ENCODE peak calls at places on chromosomes 1 and 21, in seven cellular contexts. One of them, this sample, is unnamed.
A peak's percentile ranks its signal among the peaks of the same experiment; 100 is the strongest.

GRCh38 chr1:65263286-65263685 is 46.1 kb upstream of the DNAJC6 start:
- DNase-seq in adrenal gland: no peak
- DNase-seq in IMR-90: no peak
- DNase-seq in left lung: no peak
- DNase-seq in brain microvascular endothelial cell: no peak
- DNase-seq in thoracic aorta: no peak
- DNase-seq in Peyer's patch: no peak
- DNase-seq in this sample: no peak

GRCh38 chr1:96703186-96703585 is 18.4 kb upstream of the PTBP2 start:
- DNase-seq in adrenal gland: no peak
- DNase-seq in IMR-90: peak; percentile 54
- DNase-seq in left lung: no peak
- DNase-seq in brain microvascular endothelial cell: peak; percentile 31
- DNase-seq in thoracic aorta: no peak
- DNase-seq in Peyer's patch: no peak
- DNase-seq in this sample: no peak

GRCh38 chr1:215497516-215497915 is 69.6 kb upstream of the KCTD3 start:
- DNase-seq in adrenal gland: no peak
- DNase-seq in IMR-90: no peak
- DNase-seq in left lung: no peak
- DNase-seq in brain microvascular endothelial cell: no peak
- DNase-seq in thoracic aorta: no peak
- DNase-seq in Peyer's patch: no peak
- DNase-seq in this sample: no peak

GRCh38 chr21:17726047-17726446 is 93.1 kb downstream of the C21orf91 start:
- DNase-seq in adrenal gland: no peak
- DNase-seq in IMR-90: peak; percentile 7
- DNase-seq in left lung: no peak
- DNase-seq in brain microvascular endothelial cell: no peak
- DNase-seq in thoracic aorta: no peak
- DNase-seq in Peyer's patch: no peak
- DNase-seq in this sample: no peak

GRCh38 chr1:225318706-225319575 is 108.9 kb downstream of the LBR start:
- DNase-seq in adrenal gland: no peak
- DNase-seq in IMR-90: peak; percentile 36
- DNase-seq in left lung: no peak
- DNase-seq in brain microvascular endothelial cell: peak; percentile 32
- DNase-seq in thoracic aorta: no peak
- DNase-seq in Peyer's patch: no peak
- DNase-seq in this sample: no peak

GRCh38 chr1:208420696-208421095 is 176.5 kb upstream of the PLXNA2 start:
- DNase-seq in adrenal gland: no peak
- DNase-seq in IMR-90: no peak
- DNase-seq in left lung: no peak
- DNase-seq in brain microvascular endothelial cell: no peak
- DNase-seq in thoracic aorta: no peak
- DNase-seq in Peyer's patch: no peak
- DNase-seq in this sample: no peak

GRCh38 chr1:152190589-152190988 is 31.6 kb upstream of the RPTN start:
- DNase-seq in adrenal gland: no peak
- DNase-seq in IMR-90: peak; percentile 5
- DNase-seq in left lung: no peak
- DNase-seq in brain microvascular endothelial cell: no peak
- DNase-seq in thoracic aorta: no peak
- DNase-seq in Peyer's patch: no peak
- DNase-seq in this sample: no peak

GRCh38 chr1:53631622-53632310 is 107.2 kb downstream of the GLIS1 start:
- DNase-seq in adrenal gland: no peak
- DNase-seq in IMR-90: no peak
- DNase-seq in left lung: no peak
- DNase-seq in brain microvascular endothelial cell: no peak
- DNase-seq in thoracic aorta: no peak
- DNase-seq in Peyer's patch: no peak
- DNase-seq in this sample: no peak

GRCh38 chr1:225468270-225469020 is 40.6 kb upstream of the LBR start:
- DNase-seq in adrenal gland: no peak
- DNase-seq in IMR-90: no peak
- DNase-seq in left lung: peak; percentile 26
- DNase-seq in brain microvascular endothelial cell: no peak
- DNase-seq in thoracic aorta: no peak
- DNase-seq in Peyer's patch: no peak
- DNase-seq in this sample: no peak

GRCh38 chr1:228989992-228990827 is 254.9 kb downstream of the RHOU start:
- DNase-seq in adrenal gland: peak; percentile 66
- DNase-seq in IMR-90: no peak
- DNase-seq in left lung: peak; percentile 87
- DNase-seq in brain microvascular endothelial cell: no peak
- DNase-seq in thoracic aorta: peak; percentile 21
- DNase-seq in Peyer's patch: no peak
- DNase-seq in this sample: no peak

GRCh38 chr1:94047914-94048313 is 73.0 kb downstream of the ABCA4 start:
- DNase-seq in adrenal gland: no peak
- DNase-seq in IMR-90: no peak
- DNase-seq in left lung: no peak
- DNase-seq in brain microvascular endothelial cell: no peak
- DNase-seq in thoracic aorta: no peak
- DNase-seq in Peyer's patch: no peak
- DNase-seq in this sample: no peak

GRCh38 chr1:205714190-205714905 is 34.0 kb upstream of the SLC45A3 start:
- DNase-seq in adrenal gland: no peak
- DNase-seq in IMR-90: peak; percentile 33
- DNase-seq in left lung: no peak
- DNase-seq in brain microvascular endothelial cell: no peak
- DNase-seq in thoracic aorta: peak; percentile 33
- DNase-seq in Peyer's patch: no peak
- DNase-seq in this sample: no peak

GRCh38 chr1:68254667-68255226 is 22.4 kb upstream of the WLS start:
- DNase-seq in adrenal gland: no peak
- DNase-seq in IMR-90: no peak
- DNase-seq in left lung: no peak
- DNase-seq in brain microvascular endothelial cell: no peak
- DNase-seq in thoracic aorta: no peak
- DNase-seq in Peyer's patch: no peak
- DNase-seq in this sample: no peak

GRCh38 chr1:36733748-36734147 is 251.0 kb upstream of the CSF3R start:
- DNase-seq in adrenal gland: no peak
- DNase-seq in IMR-90: no peak
- DNase-seq in left lung: no peak
- DNase-seq in brain microvascular endothelial cell: no peak
- DNase-seq in thoracic aorta: no peak
- DNase-seq in Peyer's patch: no peak
- DNase-seq in this sample: no peak

GRCh38 chr1:167905182-167905581 is 8.8 kb downstream of the ADCY10 start:
- DNase-seq in adrenal gland: no peak
- DNase-seq in IMR-90: peak; percentile 71
- DNase-seq in left lung: no peak
- DNase-seq in brain microvascular endothelial cell: no peak
- DNase-seq in thoracic aorta: no peak
- DNase-seq in Peyer's patch: no peak
- DNase-seq in this sample: no peak

GRCh38 chr1:198175418-198176170 is 18.8 kb downstream of the NEK7 start:
- DNase-seq in adrenal gland: no peak
- DNase-seq in IMR-90: peak; percentile 82
- DNase-seq in left lung: no peak
- DNase-seq in brain microvascular endothelial cell: peak; percentile 38
- DNase-seq in thoracic aorta: no peak
- DNase-seq in Peyer's patch: no peak
- DNase-seq in this sample: peak; percentile 31

GRCh38 chr1:79790950-79791349 is 784.4 kb upstream of the ADGRL4 start:
- DNase-seq in adrenal gland: no peak
- DNase-seq in IMR-90: peak; percentile 44
- DNase-seq in left lung: no peak
- DNase-seq in brain microvascular endothelial cell: no peak
- DNase-seq in thoracic aorta: no peak
- DNase-seq in Peyer's patch: no peak
- DNase-seq in this sample: no peak

GRCh38 chr21:46220275-46220810 is 8.2 kb downstream of the LSS start:
- DNase-seq in adrenal gland: peak; percentile 13
- DNase-seq in IMR-90: no peak
- DNase-seq in left lung: no peak
- DNase-seq in brain microvascular endothelial cell: no peak
- DNase-seq in thoracic aorta: no peak
- DNase-seq in Peyer's patch: no peak
- DNase-seq in this sample: no peak

GRCh38 chr1:232566093-232566492 is 63.8 kb downstream of the SIPA1L2 start:
- DNase-seq in adrenal gland: no peak
- DNase-seq in IMR-90: no peak
- DNase-seq in left lung: no peak
- DNase-seq in brain microvascular endothelial cell: no peak
- DNase-seq in thoracic aorta: no peak
- DNase-seq in Peyer's patch: no peak
- DNase-seq in this sample: no peak

GRCh38 chr1:234208791-234209190 is 164.5 kb upstream of the COA6 start:
- DNase-seq in adrenal gland: no peak
- DNase-seq in IMR-90: peak; percentile 34
- DNase-seq in left lung: no peak
- DNase-seq in brain microvascular endothelial cell: no peak
- DNase-seq in thoracic aorta: no peak
- DNase-seq in Peyer's patch: no peak
- DNase-seq in this sample: no peak

GRCh38 chr1:181392613-181393170 is 90.6 kb upstream of the CACNA1E start:
- DNase-seq in adrenal gland: no peak
- DNase-seq in IMR-90: no peak
- DNase-seq in left lung: no peak
- DNase-seq in brain microvascular endothelial cell: no peak
- DNase-seq in thoracic aorta: no peak
- DNase-seq in Peyer's patch: no peak
- DNase-seq in this sample: no peak

GRCh38 chr1:42198251-42198650 is 33.7 kb upstream of the GUCA2A start:
- DNase-seq in adrenal gland: no peak
- DNase-seq in IMR-90: no peak
- DNase-seq in left lung: no peak
- DNase-seq in brain microvascular endothelial cell: no peak
- DNase-seq in thoracic aorta: no peak
- DNase-seq in Peyer's patch: no peak
- DNase-seq in this sample: no peak
- H3K36me3 ChIP-seq in adrenal gland: no peaks in the 10 kb centered on the region
- H3K36me3 ChIP-seq in IMR-90: peaks cover 10% of the 10 kb centered on the region
- H3K36me3 ChIP-seq in left lung: no peaks in the 10 kb centered on the region
- H3K36me3 ChIP-seq in brain microvascular endothelial cell: no peaks in the 10 kb centered on the region
- H3K36me3 ChIP-seq in thoracic aorta: peaks cover 23% of the 10 kb centered on the region
- H3K36me3 ChIP-seq in Peyer's patch: peaks cover 42% of the 10 kb centered on the region
- H3K36me3 ChIP-seq in this sample: peaks cover 2% of the 10 kb centered on the region

GRCh38 chr1:218275823-218276222 is 9.3 kb upstream of the RRP15 start:
- DNase-seq in adrenal gland: no peak
- DNase-seq in IMR-90: no peak
- DNase-seq in left lung: no peak
- DNase-seq in brain microvascular endothelial cell: no peak
- DNase-seq in thoracic aorta: no peak
- DNase-seq in Peyer's patch: no peak
- DNase-seq in this sample: no peak

GRCh38 chr1:218274551-218274950 is 10.5 kb upstream of the RRP15 start:
- DNase-seq in adrenal gland: no peak
- DNase-seq in IMR-90: no peak
- DNase-seq in left lung: no peak
- DNase-seq in brain microvascular endothelial cell: no peak
- DNase-seq in thoracic aorta: no peak
- DNase-seq in Peyer's patch: no peak
- DNase-seq in this sample: no peak

GRCh38 chr1:218273757-218274505 is 11.2 kb upstream of the RRP15 start:
- DNase-seq in adrenal gland: no peak
- DNase-seq in IMR-90: no peak
- DNase-seq in left lung: no peak
- DNase-seq in brain microvascular endothelial cell: no peak
- DNase-seq in thoracic aorta: no peak
- DNase-seq in Peyer's patch: no peak
- DNase-seq in this sample: no peak
- H3K4me3 ChIP-seq in adrenal gland: no peak overlapping the region
- H3K4me3 ChIP-seq in IMR-90: no peak overlapping the region
- H3K4me3 ChIP-seq in left lung: no peak overlapping the region
- H3K4me3 ChIP-seq in brain microvascular endothelial cell: no peak overlapping the region
- H3K4me3 ChIP-seq in thoracic aorta: no peak overlapping the region
- H3K4me3 ChIP-seq in Peyer's patch: no peak overlapping the region
- H3K4me3 ChIP-seq in this sample: no peak overlapping the region

DNA sequence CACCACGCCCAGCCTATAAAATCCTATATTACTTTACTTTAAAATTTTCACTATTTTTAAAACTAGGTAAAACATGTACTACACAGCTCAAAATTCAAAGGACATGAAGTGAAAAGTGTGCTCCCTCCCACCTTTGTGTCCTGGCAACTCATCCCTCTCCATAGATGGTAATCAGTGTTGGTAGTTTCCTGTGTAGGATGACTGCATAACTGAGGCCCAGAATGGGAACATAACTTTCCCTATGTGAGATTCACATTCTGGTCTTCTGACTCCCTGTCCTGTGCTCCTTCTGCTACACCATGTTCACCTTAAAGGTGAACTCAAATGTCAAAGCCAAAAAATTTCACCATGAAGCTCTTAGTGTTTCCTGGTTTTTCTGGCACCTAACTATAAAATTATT is 39.3 kb downstream of the XKR8 start:
- DNase-seq in adrenal gland: no peak
- DNase-seq in IMR-90: no peak
- DNase-seq in left lung: no peak
- DNase-seq in brain microvascular endothelial cell: no peak
- DNase-seq in thoracic aorta: no peak
- DNase-seq in Peyer's patch: no peak
- DNase-seq in this sample: no peak
- H3K36me3 ChIP-seq in adrenal gland: no peaks in the 10 kb centered on the region
- H3K36me3 ChIP-seq in IMR-90: peaks cover 29% of the 10 kb centered on the region
- H3K36me3 ChIP-seq in left lung: peaks cover 5% of the 10 kb centered on the region
- H3K36me3 ChIP-seq in brain microvascular endothelial cell: peaks cover 43% of the 10 kb centered on the region
- H3K36me3 ChIP-seq in thoracic aorta: peaks cover 51% of the 10 kb centered on the region
- H3K36me3 ChIP-seq in Peyer's patch: peaks cover 84% of the 10 kb centered on the region
- H3K36me3 ChIP-seq in this sample: peaks cover 7% of the 10 kb centered on the region

GRCh38 chr1:23419180-23419579 is 5.4 kb downstream of the TCEA3 start:
- DNase-seq in adrenal gland: no peak
- DNase-seq in IMR-90: no peak
- DNase-seq in left lung: no peak
- DNase-seq in brain microvascular endothelial cell: no peak
- DNase-seq in thoracic aorta: no peak
- DNase-seq in Peyer's patch: no peak
- DNase-seq in this sample: no peak

GRCh38 chr1:23416964-23417363 is 7.6 kb downstream of the TCEA3 start:
- DNase-seq in adrenal gland: no peak
- DNase-seq in IMR-90: no peak
- DNase-seq in left lung: no peak
- DNase-seq in brain microvascular endothelial cell: no peak
- DNase-seq in thoracic aorta: no peak
- DNase-seq in Peyer's patch: no peak
- DNase-seq in this sample: no peak

GRCh38 chr1:23421343-23421742 is 3.2 kb downstream of the TCEA3 start:
- DNase-seq in adrenal gland: no peak
- DNase-seq in IMR-90: no peak
- DNase-seq in left lung: no peak
- DNase-seq in brain microvascular endothelial cell: no peak
- DNase-seq in thoracic aorta: no peak
- DNase-seq in Peyer's patch: no peak
- DNase-seq in this sample: no peak

GRCh38 chr1:23420778-23421177 is 3.8 kb downstream of the TCEA3 start:
- DNase-seq in adrenal gland: no peak
- DNase-seq in IMR-90: no peak
- DNase-seq in left lung: no peak
- DNase-seq in brain microvascular endothelial cell: no peak
- DNase-seq in thoracic aorta: no peak
- DNase-seq in Peyer's patch: no peak
- DNase-seq in this sample: no peak

DNA sequence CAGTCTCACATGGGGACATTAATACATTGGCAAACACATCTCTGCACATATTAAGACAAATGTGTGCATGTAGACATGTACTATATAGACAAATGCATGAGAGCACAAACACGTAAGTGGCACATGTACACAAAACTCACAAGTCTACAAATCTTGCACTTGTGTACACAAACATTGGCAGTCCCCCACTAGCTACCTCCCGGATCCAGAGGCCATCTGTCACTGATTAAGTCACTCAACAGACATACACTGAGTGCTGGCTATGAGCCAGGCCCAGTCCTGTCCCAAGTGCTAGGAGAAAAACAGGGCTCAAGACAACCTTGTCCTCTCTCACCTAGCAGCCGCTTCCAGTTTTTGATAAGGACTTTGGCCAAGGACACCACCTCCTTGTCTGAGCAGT is 7.0 kb downstream of the TCEA3 start:
- DNase-seq in adrenal gland: peak; percentile 65
- DNase-seq in IMR-90: no peak
- DNase-seq in left lung: no peak
- DNase-seq in brain microvascular endothelial cell: no peak
- DNase-seq in thoracic aorta: no peak
- DNase-seq in Peyer's patch: no peak
- DNase-seq in this sample: no peak
- H3K4me3 ChIP-seq in adrenal gland: no peak overlapping the region
- H3K4me3 ChIP-seq in IMR-90: no peak overlapping the region
- H3K4me3 ChIP-seq in left lung: no peak overlapping the region
- H3K4me3 ChIP-seq in brain microvascular endothelial cell: no peak overlapping the region
- H3K4me3 ChIP-seq in thoracic aorta: no peak overlapping the region
- H3K4me3 ChIP-seq in Peyer's patch: no peak overlapping the region
- H3K4me3 ChIP-seq in this sample: no peak overlapping the region